ENCODE peak calls at places on chromosomes 16 and 17, in seven cellular contexts. Q is PC-9, K is cardiac muscle cell, V is ascending aorta, F is psoas muscle, B is sigmoid colon, E is adrenal gland. X is an unnamed sample. For H3K27me3 and H3K4me1, the result is how much of the 10 kb centered on the place peaks cover.

GRCh38 chr16:83963277-83964119 is 4.5 kb upstream of the NECAB2 start:
- DNase-seq in Q (no peak), K (no peak), V (no peak), F (no peak), B (no peak), E (peak), X (no peak)

GRCh38 chr16:78551487-78552085 is 452.1 kb downstream of the WWOX start:
- DNase-seq in Q (no peak), K (no peak), V (no peak), F (no peak), B (no peak), E (no peak), X (no peak)

GRCh38 chr17:49021095-49021767 is 24.0 kb downstream of the IGF2BP1 start:
- DNase-seq in Q (no peak), K (peak), V (no peak), F (no peak), B (no peak), E (no peak), X (no peak)

GRCh38 chr17:10053976-10054551 is 144.3 kb downstream of the GAS7 start:
- DNase-seq in Q (no peak), K (no peak), V (no peak), F (no peak), B (no peak), E (no peak), X (no peak)

GRCh38 chr17:66717680-66718079 is 117.2 kb upstream of the CACNG5 start:
- DNase-seq in Q (no peak), K (no peak), V (no peak), F (no peak), B (no peak), E (no peak), X (peak)

GRCh38 chr16:72946474-72947194 is 101.3 kb downstream of the ZFHX3 start:
- DNase-seq in Q (no peak), K (peak), V (no peak), F (no peak), B (peak), E (peak), X (peak)

GRCh38 chr16:29806641-29807425 is 504 bp downstream of the MAZ start:
- DNase-seq in Q (peak), K (peak), V (no peak), F (peak), B (peak), E (peak), X (no peak)

GRCh38 chr16:15052747-15053476 is 3.0 kb downstream of the NTAN1 start:
- DNase-seq in Q (no peak), K (no peak), V (no peak), F (no peak), B (no peak), E (no peak), X (peak)

GRCh38 chr17:70961341-70961740 is 792.0 kb downstream of the KCNJ2 start:
- DNase-seq in Q (no peak), K (peak), V (no peak), F (no peak), B (no peak), E (no peak), X (no peak)

GRCh38 chr16:13143551-13143950 is 242.2 kb downstream of the SHISA9 start:
- DNase-seq in Q (no peak), K (no peak), V (no peak), F (no peak), B (no peak), E (no peak), X (no peak)

DNA sequence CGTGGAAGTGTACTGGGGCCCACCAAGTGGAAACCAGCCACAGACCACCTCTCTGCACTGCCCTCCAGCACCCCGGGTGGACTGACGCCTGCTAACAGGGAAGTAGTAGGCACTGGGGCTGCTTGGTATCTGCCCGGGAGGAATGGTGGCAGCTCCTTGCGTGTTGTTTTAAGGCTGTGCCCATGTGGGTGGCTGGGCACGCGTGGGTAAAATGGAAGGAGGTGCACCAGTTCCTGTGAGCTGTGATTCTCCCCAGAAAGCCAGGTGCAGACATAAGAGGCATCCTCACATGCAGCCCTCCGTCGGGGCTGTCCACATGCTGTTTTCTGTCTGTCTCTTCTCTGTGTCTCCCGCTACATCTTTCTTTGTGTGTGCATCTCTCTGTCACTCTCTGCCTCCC is 122.3 kb downstream of the ENGASE start:
- DNase-seq in Q (no peak), K (no peak), V (no peak), F (no peak), B (no peak), E (no peak), X (no peak)
- H3K27me3 ChIP-seq in Q (half or more), K (under half), V (under half), F (under half), B (under half), E (under half), X (under half)

DNA sequence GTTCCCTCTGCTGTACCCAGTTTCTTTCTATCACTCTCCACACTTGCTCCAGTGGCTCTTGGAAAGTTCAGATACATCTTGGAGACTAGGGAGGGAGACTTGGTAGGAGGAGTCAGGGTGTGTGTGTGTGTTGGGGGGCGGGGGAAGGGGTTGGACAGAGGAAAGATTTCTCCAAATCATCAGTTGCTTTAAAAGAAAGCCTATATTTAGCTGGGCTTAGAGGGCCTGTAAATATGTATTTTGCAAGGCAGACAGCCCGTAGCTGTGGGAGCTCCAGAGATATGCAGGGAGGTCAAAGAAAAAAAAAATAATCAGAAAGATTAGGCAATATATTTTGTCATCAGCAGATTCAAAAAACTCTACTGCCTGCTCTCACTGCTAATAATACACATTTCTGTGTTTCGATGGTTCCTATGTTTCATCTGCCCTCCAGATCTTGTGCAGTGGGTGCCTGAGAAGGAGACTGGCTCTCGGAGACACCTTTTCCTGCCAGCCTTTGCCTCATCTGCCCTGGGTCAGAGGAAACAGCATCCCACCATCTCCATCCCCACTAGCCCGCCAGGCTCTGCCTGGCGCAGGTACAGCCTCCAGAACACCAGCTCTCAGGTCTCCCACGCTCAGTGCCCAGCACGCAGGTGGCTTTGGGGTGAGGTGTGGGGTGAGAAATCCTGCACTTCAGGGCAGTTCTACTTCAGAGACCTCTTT is 4.8 kb upstream of the PPP1R9B start:
- DNase-seq in Q (no peak), K (peak), V (no peak), F (peak), B (no peak), E (peak), X (no peak)
- H3K4me3 ChIP-seq in Q (no peak), K (no peak), V (peak), F (peak), B (no peak), E (no peak), X (no peak)

DNA sequence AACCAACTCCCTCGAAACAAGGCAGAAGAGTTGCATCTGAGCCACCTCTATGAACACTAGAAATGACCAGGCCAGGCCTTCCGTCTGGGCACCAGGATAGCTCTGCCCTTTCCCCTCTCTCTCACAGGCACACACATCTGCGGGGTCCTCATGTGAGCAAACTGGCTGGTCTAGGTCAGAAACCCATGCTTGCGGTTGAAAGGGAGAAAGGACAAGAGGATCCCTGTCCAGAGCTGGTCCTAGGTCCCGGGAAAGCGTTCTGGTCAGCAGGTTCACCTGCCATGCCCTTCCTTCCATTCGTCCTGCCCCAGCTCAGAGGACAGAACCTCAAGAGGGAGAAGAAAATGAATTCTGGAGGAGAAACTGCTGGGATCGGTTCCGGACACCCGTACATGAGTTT is 2.7 kb downstream of the MNT start:
- DNase-seq in Q (no peak), K (no peak), V (no peak), F (no peak), B (peak), E (no peak), X (no peak)
- H3K4me1 ChIP-seq in Q (under half), K (under half), V (under half), F (half or more), B (half or more), E (half or more), X (half or more)

GRCh38 chr17:79603771-79604170 is 7.1 kb downstream of the RBFOX3 start:
- DNase-seq in Q (no peak), K (no peak), V (no peak), F (no peak), B (no peak), E (no peak), X (no peak)
- H3K27me3 ChIP-seq in Q (half or more), K (half or more), V (under half), F (under half), B (under half), E (under half), X (under half)

DNA sequence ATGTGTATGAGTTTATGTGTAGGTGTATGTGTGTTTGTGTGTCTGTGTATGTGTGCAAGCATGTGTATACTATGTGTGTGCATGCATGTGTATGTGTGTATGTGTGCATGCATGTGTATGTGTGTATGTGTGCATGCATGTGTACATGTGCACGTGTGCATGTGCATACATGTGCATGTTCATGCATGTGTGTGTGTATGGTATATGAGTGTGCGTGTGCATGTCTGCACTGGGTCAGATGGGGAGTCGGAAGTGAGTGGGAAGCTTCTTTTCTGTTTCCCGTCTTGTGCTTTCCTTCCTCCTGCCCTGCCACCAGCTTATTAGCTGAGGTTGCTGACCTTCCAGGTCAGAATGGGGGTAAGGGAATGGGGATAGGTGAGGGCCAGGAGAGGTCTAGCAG is 174.7 kb downstream of the MAP2K4 start:
- DNase-seq in Q (no peak), K (no peak), V (no peak), F (no peak), B (no peak), E (no peak), X (no peak)
- H3K4me3 ChIP-seq in Q (no peak), K (no peak), V (no peak), F (no peak), B (no peak), E (no peak), X (no peak)

DNA sequence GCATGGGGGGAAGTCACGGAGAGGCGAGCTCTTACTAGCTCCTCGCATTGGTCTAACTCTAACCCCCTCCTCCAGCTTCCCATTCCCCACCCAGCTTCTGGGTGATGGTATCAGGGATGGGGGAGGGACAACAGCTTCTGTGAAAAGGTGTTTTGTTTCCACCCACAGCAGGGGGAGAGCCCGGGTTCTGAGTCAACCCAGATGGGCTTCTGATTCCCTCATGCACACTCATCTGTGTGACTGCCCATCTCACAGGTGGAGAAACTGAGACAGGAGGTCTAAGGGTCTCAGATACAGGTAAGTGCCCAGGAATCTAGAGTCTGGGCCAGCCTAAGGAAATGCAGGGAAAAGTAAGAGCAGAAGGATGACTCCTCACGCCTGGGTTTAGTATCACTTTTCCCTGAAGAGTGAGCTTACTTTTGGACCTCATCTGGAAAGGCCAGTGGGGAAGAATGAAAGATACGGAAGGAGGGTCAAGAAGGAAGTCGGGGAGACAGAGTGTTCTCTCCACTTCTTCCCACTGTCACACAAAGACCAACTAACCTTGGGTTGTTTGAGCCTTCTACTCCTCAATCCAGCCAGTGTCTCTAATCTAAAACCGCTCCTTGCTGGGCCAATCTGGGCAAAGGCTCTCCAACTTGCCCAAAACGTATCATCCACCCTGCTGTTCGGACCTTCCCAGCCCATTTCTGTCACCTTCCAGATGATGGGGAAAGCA is 3.1 kb upstream of the TLCD2 start:
- DNase-seq in Q (no peak), K (no peak), V (no peak), F (peak), B (no peak), E (no peak), X (no peak)
- H3K4me1 ChIP-seq in Q (under half), K (under half), V (under half), F (under half), B (under half), E (half or more), X (under half)

GRCh38 chr17:8310601-8311123 is 621 bp downstream of the ARHGEF15 start:
- DNase-seq in Q (no peak), K (no peak), V (no peak), F (peak), B (no peak), E (no peak), X (no peak)

GRCh38 chr17:8314797-8315739 is 5.0 kb downstream of the ARHGEF15 start:
- DNase-seq in Q (peak), K (no peak), V (no peak), F (no peak), B (no peak), E (no peak), X (no peak)

GRCh38 chr17:8312726-8313600 is 2.9 kb downstream of the ARHGEF15 start:
- DNase-seq in Q (no peak), K (no peak), V (no peak), F (no peak), B (no peak), E (no peak), X (no peak)

GRCh38 chr17:8311131-8311790 is 1.2 kb downstream of the ARHGEF15 start:
- DNase-seq in Q (no peak), K (no peak), V (no peak), F (no peak), B (no peak), E (peak), X (no peak)

DNA sequence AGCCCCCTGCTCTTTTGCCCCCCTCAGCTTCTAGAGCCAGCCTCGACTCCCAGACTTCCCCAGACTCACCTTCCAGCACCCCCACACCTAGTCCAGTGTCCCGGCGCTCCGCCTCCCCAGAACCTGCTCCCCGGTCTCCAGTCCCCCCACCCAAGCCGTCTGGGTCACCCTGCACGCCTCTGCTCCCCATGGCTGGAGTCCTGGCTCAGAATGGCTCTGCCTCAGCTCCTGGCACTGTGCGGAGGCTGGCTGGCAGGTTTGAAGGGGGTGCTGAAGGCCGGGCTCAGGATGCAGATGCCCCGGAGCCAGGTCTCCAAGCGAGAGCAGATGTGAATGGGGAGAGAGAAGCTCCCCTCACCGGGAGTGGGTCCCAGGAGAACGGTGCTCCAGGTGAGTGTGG is 2.2 kb downstream of the ARHGEF15 start:
- DNase-seq in Q (no peak), K (no peak), V (no peak), F (no peak), B (no peak), E (no peak), X (no peak)
- H3K27me3 ChIP-seq in Q (under half), K (under half), V (under half), F (under half), B (under half), E (under half), X (under half)

GRCh38 chr17:45784583-45785372 is 658 bp downstream of the CRHR1 start:
- DNase-seq in Q (no peak), K (peak), V (no peak), F (peak), B (no peak), E (peak), X (no peak)

GRCh38 chr17:45786349-45786748 is 2.2 kb downstream of the CRHR1 start:
- DNase-seq in Q (no peak), K (no peak), V (no peak), F (no peak), B (no peak), E (no peak), X (no peak)

GRCh38 chr17:45784293-45784582 is at the start of gene CRHR1:
- DNase-seq in Q (no peak), K (no peak), V (no peak), F (no peak), B (no peak), E (no peak), X (no peak)

GRCh38 chr17:45787044-45787443 is 2.9 kb downstream of the CRHR1 start:
- DNase-seq in Q (no peak), K (no peak), V (no peak), F (no peak), B (no peak), E (no peak), X (no peak)

GRCh38 chr17:45785373-45786193 is 1.5 kb downstream of the CRHR1 start:
- DNase-seq in Q (no peak), K (no peak), V (no peak), F (no peak), B (no peak), E (no peak), X (no peak)
- H3K4me3 ChIP-seq in Q (no peak), K (peak), V (peak), F (peak), B (peak), E (peak), X (peak)

X was measured in right atrium auricular region.